ENCODE peak calls at places on chromosomes 4 and X, in six cellular contexts. P is stimulated activated CD4-positive, alpha-beta T cell treated with anti-CD3 and anti-CD28 coated beads, Interleukin-4, amount 100 ng/mL, for 24 hours; H is T-helper 1 cell; O is activated CD4-positive, alpha-beta T cell treated with anti-CD3 and anti-CD28 coated beads, Interleukin-2, amount 50 U/mL, for 1 hour; X is hippocampal formation; I is GM04504. E is an unnamed sample.

GRCh38 chr4:168486961-168487820 is 6.9 kb upstream of the DDX60L start:
- DNase-seq in P (peak), O (no peak), H (no peak), X (no peak), I (no peak), E (peak)

GRCh38 chrX:143094501-143095110 is 68.9 kb downstream of the SPANXN4 start:
- DNase-seq in H (no peak), P (no peak), O (no peak), I (no peak), X (no peak), E (no peak)

GRCh38 chrX:74931214-74931613 is 6.0 kb upstream of the NEXMIF start:
- DNase-seq in P (no peak), O (no peak), X (no peak), I (no peak), H (no peak), E (no peak)

GRCh38 chrX:154486396-154487207 is at the start of gene UBL4A:
- DNase-seq in H (peak), I (no peak), P (peak), X (peak), O (peak), E (peak)

GRCh38 chr4:121091941-121092340 is 19.6 kb upstream of the NDNF start:
- DNase-seq in X (no peak), P (no peak), H (no peak), O (no peak), I (no peak), E (no peak)

GRCh38 chr4:16224669-16225068 is 1.6 kb downstream of the TAPT1 start:
- DNase-seq in O (no peak), H (no peak), P (no peak), I (no peak), X (no peak), E (no peak)

GRCh38 chrX:69050051-69050785 is 115.0 kb downstream of the PJA1 start:
- DNase-seq in P (no peak), X (no peak), I (no peak), O (no peak), H (no peak), E (peak)

GRCh38 chr4:46993075-46994006 is at the start of gene GABRA4:
- DNase-seq in O (no peak), H (no peak), P (no peak), X (peak), I (no peak), E (peak)

GRCh38 chr4:116400480-116400879 is 684.9 kb downstream of the TRAM1L1 start:
- DNase-seq in P (no peak), X (no peak), H (no peak), O (no peak), I (no peak), E (no peak)

GRCh38 chr4:11472535-11472934 is 43.8 kb upstream of the HS3ST1 start:
- DNase-seq in I (no peak), P (no peak), O (no peak), H (no peak), X (no peak), E (no peak)

GRCh38 chr4:100100985-100101384 is 89.3 kb downstream of the DDIT4L start:
- DNase-seq in P (no peak), O (no peak), H (no peak), I (no peak), X (no peak), E (no peak)

GRCh38 chr4:127049506-127049905 is 583.3 kb upstream of the INTU start:
- DNase-seq in X (no peak), P (no peak), I (no peak), O (no peak), H (no peak), E (no peak)

GRCh38 chr4:17497890-17498523 is 13.9 kb downstream of the QDPR start:
- DNase-seq in O (no peak), I (no peak), P (no peak), X (no peak), H (no peak), E (no peak)

GRCh38 chr4:174631901-174632758 is 109.8 kb upstream of the HPGD start:
- DNase-seq in I (peak), H (no peak), O (no peak), X (no peak), P (no peak), E (no peak)

GRCh38 chr4:56857601-56858301 is 36.2 kb upstream of the SPINK2 start:
- DNase-seq in I (no peak), H (no peak), X (no peak), O (no peak), P (no peak), E (no peak)

GRCh38 chr4:82462415-82462831 is 32.0 kb downstream of the ENOPH1 start:
- DNase-seq in I (peak), H (peak), P (peak), X (peak), O (peak), E (peak)

GRCh38 chrX:22652596-22652995 is 347.2 kb upstream of the DDX53 start:
- DNase-seq in X (no peak), I (no peak), O (no peak), H (no peak), P (no peak), E (no peak)

GRCh38 chrX:6852869-6853268 is 294.6 kb upstream of the STS start:
- DNase-seq in O (no peak), P (no peak), I (no peak), H (no peak), X (no peak), E (no peak)

E was measured in activated T-cell treated with anti-CD3 and anti-CD28 coated beads, Interleukin-2, amount 50 U/mL, for 48 hours.